ENCODE peak calls at places on chromosomes 12 and 14, in four cellular contexts. Z is GM12878, F is SK-N-SH, W is K562. V is an unnamed sample.

GRCh38 chr14:92670967-92671366 is 77.5 kb downstream of the LGMN start:
- DNase-seq in W (no peak), F (no peak), Z (no peak), V (no peak)

GRCh38 chr12:27733052-27733656 is 22.5 kb downstream of the MRPS35 start:
- DNase-seq in Z (no peak), W (peak), F (peak), V (no peak)

GRCh38 chr14:36021030-36021422 is 155.5 kb downstream of the PTCSC3 start:
- DNase-seq in F (no peak), W (no peak), Z (peak), V (no peak)

GRCh38 chr12:64390275-64390851 is at the start of gene C12orf56:
- DNase-seq in W (peak), F (no peak), Z (no peak), V (no peak)

GRCh38 chr12:79761341-79761740 is 70.6 kb upstream of the PAWR start:
- DNase-seq in F (no peak), Z (no peak), W (no peak), V (no peak)

GRCh38 chr14:68927956-68928675 is 51.0 kb downstream of the ACTN1 start:
- DNase-seq in W (no peak), Z (no peak), F (no peak), V (no peak)

GRCh38 chr14:88454886-88455285 is 69.4 kb downstream of the SPATA7 start:
- DNase-seq in W (no peak), Z (no peak), F (no peak), V (no peak)

GRCh38 chr12:578743-579449 is 84.3 kb downstream of the NINJ2 start:
- DNase-seq in Z (no peak), F (no peak), W (no peak), V (no peak)

GRCh38 chr14:93033039-93033982 is 82.4 kb downstream of the ITPK1 start:
- DNase-seq in F (no peak), W (no peak), Z (no peak), V (no peak)

GRCh38 chr12:96190403-96191170 is 3.6 kb upstream of the ELK3 start:
- DNase-seq in F (no peak), Z (no peak), W (no peak), V (no peak)

GRCh38 chr12:1533602-1534304 is 60.6 kb downstream of the FBXL14 start:
- DNase-seq in Z (peak), F (no peak), W (no peak), V (no peak)

GRCh38 chr12:109089683-109090082 is 3.6 kb downstream of the ALKBH2 start:
- DNase-seq in Z (no peak), W (no peak), F (no peak), V (no peak)

GRCh38 chr14:74841230-74842207 is 34.4 kb downstream of the PROX2 start:
- DNase-seq in F (no peak), W (no peak), Z (peak), V (no peak)

GRCh38 chr14:95345032-95345431 is 25.3 kb upstream of the CLMN start:
- DNase-seq in Z (no peak), F (no peak), W (no peak), V (no peak)

GRCh38 chr12:79397609-79398008 is 293.2 kb downstream of the PAWR start:
- DNase-seq in F (no peak), Z (no peak), W (no peak), V (no peak)

GRCh38 chr12:26197832-26198231 is 2.5 kb downstream of the SSPN start:
- DNase-seq in Z (no peak), F (peak), W (no peak), V (no peak)

GRCh38 chr12:57815177-57816000 is 3.1 kb downstream of the AVIL start:
- DNase-seq in F (peak), W (no peak), Z (no peak), V (peak)

GRCh38 chr12:64395739-64396138 is 5.2 kb upstream of the C12orf56 start:
- DNase-seq in Z (no peak), F (no peak), W (no peak), V (no peak)

GRCh38 chr12:12331896-12332295 is 18.1 kb downstream of the MANSC1 start:
- DNase-seq in Z (no peak), F (no peak), W (no peak), V (no peak)

GRCh38 chr12:124696689-124697476 is 129.5 kb upstream of the NCOR2 start:
- DNase-seq in W (no peak), F (no peak), Z (no peak), V (no peak)

GRCh38 chr12:27334052-27334720 is 1.6 kb downstream of the BMAL2 start:
- DNase-seq in F (no peak), W (no peak), Z (no peak), V (no peak)

GRCh38 chr12:16950041-16950677 is 344.2 kb upstream of the LMO3 start:
- DNase-seq in Z (no peak), F (no peak), W (no peak), V (no peak)

GRCh38 chr12:104603545-104603973 is 146.8 kb downstream of the CHST11 start:
- DNase-seq in W (no peak), Z (no peak), F (no peak), V (no peak)

GRCh38 chr14:57761800-57762199 is 104.1 kb downstream of the SLC35F4 start:
- DNase-seq in W (no peak), F (no peak), Z (no peak), V (no peak)
- TF ChIP-seq NRF1 in W (no peak), F (no peak), Z (no peak), V (no peak)

GRCh38 chr12:13390381-13390856 is 193.9 kb downstream of the EMP1 start:
- DNase-seq in W (no peak), Z (no peak), F (peak), V (peak)
- TF ChIP-seq NRF1 in W (no peak), Z (no peak), F (no peak), V (no peak)

DNA sequence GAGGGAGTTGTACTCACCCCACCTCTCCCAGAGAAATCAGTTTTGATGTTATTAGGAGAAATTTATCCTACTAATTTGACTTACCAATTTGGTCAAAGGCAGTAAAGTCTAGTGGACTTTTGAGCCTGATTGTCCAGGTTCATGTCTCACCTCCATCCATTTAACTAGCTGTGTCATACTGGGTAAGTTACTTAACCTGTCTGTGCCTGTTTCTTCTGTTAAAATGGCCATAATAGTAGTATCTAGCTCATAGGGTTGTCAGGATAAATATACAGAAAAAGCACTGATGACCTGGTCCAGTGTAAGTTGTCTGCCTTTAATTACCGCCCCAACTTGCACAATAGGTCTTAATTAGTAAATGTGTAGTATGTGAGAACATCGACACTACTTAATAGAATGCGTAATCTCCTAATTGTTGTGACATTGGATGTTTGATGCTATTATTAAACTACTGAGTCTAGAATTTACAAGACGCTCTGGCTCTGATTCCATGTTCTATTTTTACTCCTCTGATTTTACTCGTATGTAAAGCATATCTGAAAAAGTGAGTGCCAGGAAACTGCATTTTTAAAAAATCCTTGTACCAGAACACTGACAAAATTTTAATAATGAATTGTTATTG is 1.5 kb downstream of the RAB21 start:
- DNase-seq in F (no peak), Z (no peak), W (no peak), V (no peak)
- TF ChIP-seq NRF1 in F (no peak), Z (no peak), W (no peak), V (no peak)

GRCh38 chr14:51357250-51357649 is 117.2 kb downstream of the TMX1 start:
- DNase-seq in Z (no peak), W (no peak), F (no peak), V (no peak)
- TF ChIP-seq NRF1 in Z (no peak), W (no peak), F (no peak), V (no peak)

DNA sequence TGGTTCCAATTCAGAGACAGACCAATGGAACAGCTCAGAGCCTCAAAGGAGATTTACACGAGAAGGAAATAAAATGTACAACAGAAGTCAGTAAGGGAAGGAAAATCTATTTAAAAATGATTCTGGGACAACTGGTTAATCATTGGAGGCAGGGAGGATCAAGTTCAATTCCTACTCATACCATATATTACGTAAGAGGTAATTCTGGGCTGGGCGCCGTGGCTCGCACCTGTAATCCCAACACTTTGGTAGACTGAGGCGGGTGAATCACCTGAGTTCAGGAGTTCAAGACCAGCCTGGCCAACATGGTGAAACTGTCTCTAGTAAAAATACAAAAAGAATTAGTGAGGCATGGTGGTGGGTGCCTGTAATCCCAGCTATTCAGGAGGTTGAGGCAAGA is 36.7 kb upstream of the PITPNM2 start:
- DNase-seq in F (no peak), Z (no peak), W (no peak), V (no peak)
- TF ChIP-seq NRF1 in F (no peak), Z (no peak), W (no peak), V (no peak)

GRCh38 chr12:132506730-132507538 is 17.0 kb downstream of the FBRSL1 start:
- DNase-seq in F (peak), Z (no peak), W (peak), V (no peak)
- TF ChIP-seq NRF1 in F (no peak), Z (no peak), W (no peak), V (no peak)

GRCh38 chr12:56020437-56021189 is at the start of gene IKZF4:
- DNase-seq in F (peak), W (peak), Z (no peak), V (peak)
- TF ChIP-seq NRF1 in F (no peak), W (no peak), Z (no peak), V (no peak)